ENCODE peak calls at places on chromosomes 13 and 19, in ten cellular contexts. J is naive thymus-derived CD8-positive, alpha-beta T cell; H is upper lobe of left lung; V is CD8-positive, alpha-beta T cell; L is stimulated activated CD4-positive, alpha-beta T cell treated with anti-CD3 and anti-CD28 coated beads, Interleukin-4, amount 100 ng/mL, for 48 hours; Z is heart right ventricle; C is mucosa of gallbladder; Y is Calu3; I is activated CD4-positive, alpha-beta T cell treated with anti-CD3 and anti-CD28 coated beads, Interleukin-2, amount 50 U/mL, for 1 hour; M is tibial nerve. B is an unnamed sample.

GRCh38 chr19:51810228-51810627 is 15.3 kb downstream of the FPR3 start:
- DNase-seq in J (no peak), V (no peak), C (no peak), Y (peak; percentile 7), Z (no peak), I (no peak), L (no peak), M (no peak), H (no peak), B (no peak)

GRCh38 chr19:19039901-19040300 is 6.5 kb downstream of the ARMC6 start:
- DNase-seq in C (no peak), Z (no peak), I (no peak), M (no peak), L (no peak), V (no peak), H (no peak), Y (no peak), J (no peak), B (no peak)

GRCh38 chr19:51740356-51740755 is 11.3 kb downstream of the FPR1 start:
- DNase-seq in Y (no peak), L (no peak), Z (no peak), M (no peak), V (no peak), H (no peak), I (no peak), C (no peak), J (no peak), B (peak; percentile 38)

GRCh38 chr13:23637813-23638212 is 67.6 kb downstream of the TNFRSF19 start:
- DNase-seq in C (no peak), H (no peak), L (no peak), Z (peak; percentile 31), I (no peak), M (peak; percentile 35), Y (no peak), J (no peak), V (no peak), B (no peak)

GRCh38 chr19:47074621-47075020 is 26.2 kb upstream of the TMEM160 start:
- DNase-seq in Y (no peak), J (no peak), I (no peak), Z (no peak), L (no peak), M (no peak), C (no peak), H (no peak), V (no peak), B (peak; percentile 44)

GRCh38 chr19:11058246-11059030 is 30.8 kb upstream of the LDLR start:
- DNase-seq in L (no peak), M (no peak), C (no peak), I (no peak), V (no peak), Z (no peak), J (no peak), H (no peak), Y (no peak), B (no peak)

GRCh38 chr19:45469132-45469834 is 1.5 kb downstream of the FOSB start:
- DNase-seq in L (peak; percentile 92), C (peak; percentile 93), Y (peak; percentile 98), J (peak; percentile 77), H (peak; percentile 95), M (peak; percentile 87), V (peak; percentile 81), I (peak; percentile 85), Z (peak; percentile 94), B (peak; percentile 95)

GRCh38 chr19:40588926-40589569 is 12.1 kb upstream of the LTBP4 start:
- DNase-seq in Y (no peak), V (no peak), C (no peak), L (no peak), M (no peak), Z (no peak), I (no peak), H (no peak), J (no peak), B (no peak)

GRCh38 chr19:56079609-56080008 is 41.5 kb downstream of the ZNF787 start:
- DNase-seq in J (no peak), Y (no peak), H (no peak), Z (no peak), M (no peak), I (no peak), L (no peak), V (no peak), C (no peak), B (no peak)

B was measured in HL-60.